ENCODE peak calls at places on chromosomes 2 and 18, in five cellular contexts. One of them, this sample, is unnamed.

GRCh38 chr18:63834471-63835113 is 52.9 kb upstream of the SERPINB2 start:
- DNase-seq in IMR-90: no peak
- DNase-seq in SJSA1: no peak
- DNase-seq in HL-60: no peak
- DNase-seq in hepatocyte: no peak
- DNase-seq in this sample: no peak

GRCh38 chr2:70638561-70638960 is 84.9 kb upstream of the TGFA start:
- DNase-seq in IMR-90: no peak
- DNase-seq in SJSA1: no peak
- DNase-seq in HL-60: no peak
- DNase-seq in hepatocyte: no peak
- DNase-seq in this sample: no peak

GRCh38 chr2:810397-810796 is 133.2 kb upstream of the TMEM18 start:
- DNase-seq in IMR-90: no peak
- DNase-seq in SJSA1: no peak
- DNase-seq in HL-60: no peak
- DNase-seq in hepatocyte: peak
- DNase-seq in this sample: no peak

GRCh38 chr2:129806985-129807384 is 172.5 kb upstream of the RAB6C start:
- DNase-seq in IMR-90: no peak
- DNase-seq in SJSA1: no peak
- DNase-seq in HL-60: no peak
- DNase-seq in hepatocyte: no peak
- DNase-seq in this sample: no peak

GRCh38 chr18:73924836-73925235 is 222.8 kb downstream of the FBXO15 start:
- DNase-seq in IMR-90: peak
- DNase-seq in SJSA1: no peak
- DNase-seq in HL-60: no peak
- DNase-seq in hepatocyte: no peak
- DNase-seq in this sample: peak

GRCh38 chr2:135947483-135947882 is 37.9 kb downstream of the DARS1 start:
- DNase-seq in IMR-90: no peak
- DNase-seq in SJSA1: no peak
- DNase-seq in HL-60: no peak
- DNase-seq in hepatocyte: no peak
- DNase-seq in this sample: no peak

GRCh38 chr2:224764565-224765236 is 48.5 kb upstream of the CCDC195 start:
- DNase-seq in IMR-90: no peak
- DNase-seq in SJSA1: no peak
- DNase-seq in HL-60: no peak
- DNase-seq in hepatocyte: no peak
- DNase-seq in this sample: no peak

GRCh38 chr2:217463402-217464075 is 539.3 kb downstream of the TNS1 start:
- DNase-seq in IMR-90: no peak
- DNase-seq in SJSA1: no peak
- DNase-seq in HL-60: no peak
- DNase-seq in hepatocyte: no peak
- DNase-seq in this sample: no peak

GRCh38 chr2:64202206-64202864 is 58.1 kb upstream of the PELI1 start:
- DNase-seq in IMR-90: peak
- DNase-seq in SJSA1: peak
- DNase-seq in HL-60: no peak
- DNase-seq in hepatocyte: peak
- DNase-seq in this sample: peak

GRCh38 chr18:36640005-36640952 is 188.5 kb downstream of the TPGS2 start:
- DNase-seq in IMR-90: peak
- DNase-seq in SJSA1: no peak
- DNase-seq in HL-60: no peak
- DNase-seq in hepatocyte: no peak
- DNase-seq in this sample: no peak

GRCh38 chr2:192298664-192299063 is 103.9 kb upstream of the TMEFF2 start:
- DNase-seq in IMR-90: no peak
- DNase-seq in SJSA1: no peak
- DNase-seq in HL-60: no peak
- DNase-seq in hepatocyte: no peak
- DNase-seq in this sample: peak

GRCh38 chr2:118807668-118808428 is 39.6 kb downstream of the EN1 start:
- DNase-seq in IMR-90: no peak
- DNase-seq in SJSA1: no peak
- DNase-seq in HL-60: no peak
- DNase-seq in hepatocyte: no peak
- DNase-seq in this sample: no peak

GRCh38 chr2:219440388-219441256 is 6.0 kb downstream of the SPEG start:
- DNase-seq in IMR-90: peak
- DNase-seq in SJSA1: no peak
- DNase-seq in HL-60: no peak
- DNase-seq in hepatocyte: no peak
- DNase-seq in this sample: peak

GRCh38 chr2:85769236-85769986 is 15.6 kb downstream of the ATOH8 start:
- DNase-seq in IMR-90: no peak
- DNase-seq in SJSA1: peak
- DNase-seq in HL-60: no peak
- DNase-seq in hepatocyte: no peak
- DNase-seq in this sample: no peak

GRCh38 chr2:69554981-69555380 is 88.6 kb downstream of the AAK1 start:
- DNase-seq in IMR-90: no peak
- DNase-seq in SJSA1: no peak
- DNase-seq in HL-60: no peak
- DNase-seq in hepatocyte: no peak
- DNase-seq in this sample: peak

GRCh38 chr2:128260239-128261138 is 58.2 kb downstream of the HS6ST1 start:
- DNase-seq in IMR-90: peak
- DNase-seq in SJSA1: peak
- DNase-seq in HL-60: no peak
- DNase-seq in hepatocyte: peak
- DNase-seq in this sample: peak
- H3K4me3 ChIP-seq in IMR-90: no peak
- H3K4me3 ChIP-seq in SJSA1: no peak
- H3K4me3 ChIP-seq in HL-60: no peak
- H3K4me3 ChIP-seq in hepatocyte: no peak
- H3K4me3 ChIP-seq in this sample: peak

DNA sequence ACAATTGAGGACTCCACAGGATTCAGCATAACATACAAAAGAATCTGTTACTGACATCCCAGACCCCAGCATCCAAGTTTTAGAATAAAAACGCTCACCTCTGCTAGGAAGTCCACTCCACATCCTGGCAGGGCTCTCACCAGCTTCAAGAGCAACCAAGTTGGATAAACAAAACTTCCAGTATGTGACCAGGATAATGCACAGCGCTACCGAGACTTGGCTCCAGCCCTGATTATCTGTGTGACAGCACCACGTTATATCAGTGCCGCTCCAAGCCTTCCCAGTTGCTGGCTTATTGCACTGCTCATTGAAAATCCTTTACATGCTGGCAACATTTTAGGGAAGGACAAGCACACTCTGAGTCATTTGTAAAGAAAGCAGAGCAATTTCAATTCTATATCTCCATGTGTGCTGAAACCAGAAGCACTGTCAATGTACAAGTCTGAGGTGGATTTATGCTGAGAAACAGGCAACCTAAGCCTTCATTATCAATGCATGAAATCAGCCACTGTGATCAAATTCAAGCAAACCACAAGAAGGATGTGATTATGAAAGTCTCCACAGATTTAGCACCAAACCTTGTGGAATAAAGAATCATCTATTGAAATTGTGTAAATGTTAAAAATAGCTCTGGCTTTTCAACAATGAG is 115.7 kb downstream of the ZNF385B start:
- DNase-seq in IMR-90: peak
- DNase-seq in SJSA1: no peak
- DNase-seq in HL-60: no peak
- DNase-seq in hepatocyte: no peak
- DNase-seq in this sample: no peak
- H3K4me3 ChIP-seq in IMR-90: no peak
- H3K4me3 ChIP-seq in SJSA1: no peak
- H3K4me3 ChIP-seq in HL-60: no peak
- H3K4me3 ChIP-seq in hepatocyte: no peak
- H3K4me3 ChIP-seq in this sample: no peak

GRCh38 chr2:109727929-109728447 is 66.1 kb upstream of the RGPD5 start:
- DNase-seq in IMR-90: no peak
- DNase-seq in SJSA1: no peak
- DNase-seq in HL-60: no peak
- DNase-seq in hepatocyte: no peak
- DNase-seq in this sample: no peak

GRCh38 chr2:109722026-109722425 is 72.1 kb upstream of the RGPD5 start:
- DNase-seq in IMR-90: no peak
- DNase-seq in SJSA1: no peak
- DNase-seq in HL-60: no peak
- DNase-seq in hepatocyte: peak
- DNase-seq in this sample: peak

GRCh38 chr2:109724533-109725460 is 69.3 kb upstream of the RGPD5 start:
- DNase-seq in IMR-90: no peak
- DNase-seq in SJSA1: no peak
- DNase-seq in HL-60: no peak
- DNase-seq in hepatocyte: no peak
- DNase-seq in this sample: no peak

GRCh38 chr2:109728809-109729208 is 65.3 kb upstream of the RGPD5 start:
- DNase-seq in IMR-90: no peak
- DNase-seq in SJSA1: no peak
- DNase-seq in HL-60: no peak
- DNase-seq in hepatocyte: no peak
- DNase-seq in this sample: no peak

GRCh38 chr2:109726666-109727270 is 67.3 kb upstream of the RGPD5 start:
- DNase-seq in IMR-90: no peak
- DNase-seq in SJSA1: no peak
- DNase-seq in HL-60: no peak
- DNase-seq in hepatocyte: no peak
- DNase-seq in this sample: no peak
- H3K4me3 ChIP-seq in IMR-90: no peak
- H3K4me3 ChIP-seq in SJSA1: no peak
- H3K4me3 ChIP-seq in HL-60: no peak
- H3K4me3 ChIP-seq in hepatocyte: no peak
- H3K4me3 ChIP-seq in this sample: no peak

DNA sequence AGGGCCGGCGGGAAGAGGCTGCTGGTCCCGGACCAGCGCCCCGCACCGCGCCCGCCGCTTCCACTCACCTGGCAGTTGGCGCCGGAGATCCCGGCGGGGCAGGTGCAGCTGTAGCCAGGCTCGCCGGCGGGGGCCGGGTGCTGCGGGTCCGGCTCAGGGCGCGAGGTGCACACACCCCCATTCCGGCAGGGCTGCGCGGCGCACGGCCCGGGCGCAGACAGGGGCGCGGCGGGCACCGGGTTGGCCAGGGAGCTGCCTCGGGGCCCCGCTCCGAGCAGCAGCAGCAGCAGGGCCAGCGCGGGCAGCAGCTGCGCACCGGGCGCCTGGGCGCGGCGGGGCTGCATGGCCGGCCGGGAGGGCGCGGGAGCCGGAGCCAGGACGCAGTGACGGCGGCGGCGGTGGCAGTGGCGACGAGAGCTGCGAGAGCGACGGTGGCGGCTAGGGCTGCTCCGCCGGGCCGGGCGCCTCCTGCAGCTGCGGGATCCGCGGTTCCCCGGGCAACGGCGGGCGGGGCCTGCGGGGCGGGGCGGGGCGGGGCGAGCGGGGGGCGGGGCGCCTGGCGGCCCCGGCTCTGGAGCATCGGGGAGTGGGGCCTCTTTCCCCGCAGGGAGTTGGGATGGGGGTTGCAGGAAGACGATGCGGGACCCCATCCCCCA is at the start of gene DNER:
- DNase-seq in IMR-90: no peak
- DNase-seq in SJSA1: no peak
- DNase-seq in HL-60: no peak
- DNase-seq in hepatocyte: peak
- DNase-seq in this sample: peak
- H3K4me3 ChIP-seq in IMR-90: peak
- H3K4me3 ChIP-seq in SJSA1: no peak
- H3K4me3 ChIP-seq in HL-60: peak
- H3K4me3 ChIP-seq in hepatocyte: peak
- H3K4me3 ChIP-seq in this sample: peak

DNA sequence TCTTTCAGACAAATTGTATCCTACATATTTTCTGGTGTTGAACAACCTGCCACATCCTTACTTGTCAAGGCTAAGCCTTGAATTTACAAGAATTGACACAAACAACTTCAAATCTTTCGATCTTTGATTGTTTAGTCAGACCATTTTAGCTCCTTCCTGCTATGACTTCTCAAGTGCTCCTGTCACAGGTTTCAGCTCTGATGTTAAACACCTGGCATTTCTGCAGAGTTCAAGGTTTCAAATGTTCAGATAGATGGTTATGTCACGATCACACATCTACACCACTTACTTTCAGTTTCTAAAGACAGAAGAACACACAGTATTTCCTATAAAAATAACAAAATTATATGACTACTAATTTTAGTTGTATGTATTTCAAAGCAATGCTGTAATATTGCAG is 84.0 kb downstream of the RND3 start:
- DNase-seq in IMR-90: no peak
- DNase-seq in SJSA1: no peak
- DNase-seq in HL-60: no peak
- DNase-seq in hepatocyte: no peak
- DNase-seq in this sample: no peak
- H3K4me3 ChIP-seq in IMR-90: peak
- H3K4me3 ChIP-seq in SJSA1: no peak
- H3K4me3 ChIP-seq in HL-60: no peak
- H3K4me3 ChIP-seq in hepatocyte: no peak
- H3K4me3 ChIP-seq in this sample: no peak

GRCh38 chr2:177602611-177603164 is 210.1 kb downstream of the AGPS start:
- DNase-seq in IMR-90: no peak
- DNase-seq in SJSA1: no peak
- DNase-seq in HL-60: no peak
- DNase-seq in hepatocyte: no peak
- DNase-seq in this sample: no peak
- H3K4me3 ChIP-seq in IMR-90: no peak
- H3K4me3 ChIP-seq in SJSA1: no peak
- H3K4me3 ChIP-seq in HL-60: no peak
- H3K4me3 ChIP-seq in hepatocyte: no peak
- H3K4me3 ChIP-seq in this sample: no peak

GRCh38 chr2:114724513-114724912 is 282.1 kb downstream of the DPP10 start:
- DNase-seq in IMR-90: no peak
- DNase-seq in SJSA1: no peak
- DNase-seq in HL-60: no peak
- DNase-seq in hepatocyte: peak
- DNase-seq in this sample: no peak
- H3K4me3 ChIP-seq in IMR-90: no peak
- H3K4me3 ChIP-seq in SJSA1: no peak
- H3K4me3 ChIP-seq in HL-60: no peak
- H3K4me3 ChIP-seq in hepatocyte: no peak
- H3K4me3 ChIP-seq in this sample: no peak

GRCh38 chr2:108271691-108272253 is 16.9 kb upstream of the SULT1C2 start:
- DNase-seq in IMR-90: peak
- DNase-seq in SJSA1: peak
- DNase-seq in HL-60: no peak
- DNase-seq in hepatocyte: no peak
- DNase-seq in this sample: peak
- H3K4me3 ChIP-seq in IMR-90: peak
- H3K4me3 ChIP-seq in SJSA1: peak
- H3K4me3 ChIP-seq in HL-60: no peak
- H3K4me3 ChIP-seq in hepatocyte: no peak
- H3K4me3 ChIP-seq in this sample: no peak